ENCODE peak calls at places on chromosomes 13 and 19, in six cellular contexts. W, N, Y, L, Z and E are unnamed samples.

GRCh38 chr19:37763488-37763887 is 15.9 kb downstream of the ZNF573 start:
- DNase-seq in W (no peak), N (no peak), Y (no peak), L (no peak), Z (no peak), E (no peak)

GRCh38 chr19:40599331-40600085 is 1.7 kb upstream of the LTBP4 start:
- DNase-seq in W (peak), N (no peak), Y (no peak), L (peak), Z (peak), E (no peak)

GRCh38 chr13:106649495-106649894 is 81.6 kb upstream of the ARGLU1 start:
- DNase-seq in W (no peak), N (peak), Y (no peak), L (no peak), Z (no peak), E (no peak)

GRCh38 chr19:52602931-52603330 is 32.8 kb downstream of the ZNF701 start:
- DNase-seq in W (no peak), N (no peak), Y (no peak), L (no peak), Z (no peak), E (no peak)

GRCh38 chr13:37209621-37210020 is 104.2 kb upstream of the CSNK1A1L start:
- DNase-seq in W (no peak), N (peak), Y (no peak), L (no peak), Z (no peak), E (no peak)

GRCh38 chr13:112699318-112699918 is 9.6 kb downstream of the ATP11A start:
- DNase-seq in W (peak), N (no peak), Y (no peak), L (peak), Z (no peak), E (no peak)

GRCh38 chr13:92849381-92849780 is 377.2 kb upstream of the GPC6 start:
- DNase-seq in W (no peak), N (no peak), Y (no peak), L (no peak), Z (no peak), E (no peak)

GRCh38 chr13:41025518-41025917 is 6.4 kb upstream of the ELF1 start:
- DNase-seq in W (no peak), N (no peak), Y (no peak), L (no peak), Z (no peak), E (no peak)

GRCh38 chr19:37303591-37304171 is 67.2 kb upstream of the ZNF527 start:
- DNase-seq in W (no peak), N (no peak), Y (no peak), L (no peak), Z (no peak), E (no peak)

GRCh38 chr13:99086869-99087129 is 108.9 kb upstream of the DOCK9 start:
- DNase-seq in W (no peak), N (no peak), Y (no peak), L (no peak), Z (peak), E (no peak)